ENCODE peak calls at places on chromosomes 7 and 10, in eight cellular contexts. I, U, B, Q, V, O, W and A are unnamed samples.

GRCh38 chr7:155494551-155494950 is 36.6 kb downstream of the EN2 start:
- DNase-seq in I (no peak), U (no peak), B (no peak), Q (no peak), V (no peak), O (no peak), W (no peak), A (no peak)

GRCh38 chr10:48506147-48506917 is 98.5 kb downstream of the ARHGAP22 start:
- DNase-seq in I (no peak), U (no peak), B (no peak), Q (peak; percentile 50), V (peak; percentile 42), O (no peak), W (no peak), A (peak; percentile 86)

GRCh38 chr10:97490592-97490991 is 7.6 kb downstream of the MMS19 start:
- DNase-seq in I (no peak), U (no peak), B (no peak), Q (no peak), V (peak; percentile 17), O (no peak), W (no peak), A (no peak)

GRCh38 chr10:70558295-70558694 is 44.2 kb downstream of the PRF1 start:
- DNase-seq in I (no peak), U (no peak), B (no peak), Q (no peak), V (no peak), O (no peak), W (no peak), A (no peak)

GRCh38 chr7:56033671-56034432 is 17.4 kb downstream of the PSPH start:
- DNase-seq in I (peak; percentile 65), U (peak; percentile 44), B (peak; percentile 42), Q (peak; percentile 67), V (peak; percentile 55), O (peak; percentile 70), W (peak; percentile 68), A (peak; percentile 94)

GRCh38 chr7:18317956-18318355 is 177.6 kb upstream of the HDAC9 start:
- DNase-seq in I (no peak), U (no peak), B (no peak), Q (no peak), V (no peak), O (no peak), W (no peak), A (no peak)

GRCh38 chr7:11706666-11707605 is 125.1 kb downstream of the THSD7A start:
- DNase-seq in I (no peak), U (no peak), B (no peak), Q (no peak), V (no peak), O (no peak), W (no peak), A (no peak)

GRCh38 chr10:77649333-77650331 is 12.0 kb upstream of the KCNMA1 start:
- DNase-seq in I (no peak), U (no peak), B (no peak), Q (no peak), V (no peak), O (no peak), W (no peak), A (peak; percentile 68)

GRCh38 chr10:24239289-24239688 is 30.4 kb downstream of the KIAA1217 start:
- DNase-seq in I (no peak), U (no peak), B (no peak), Q (no peak), V (no peak), O (no peak), W (no peak), A (no peak)

GRCh38 chr10:111208951-111209350 is 132.1 kb downstream of the ADRA2A start:
- DNase-seq in I (no peak), U (no peak), B (no peak), Q (no peak), V (no peak), O (no peak), W (no peak), A (no peak)

GRCh38 chr10:43228783-43229207 is 38.1 kb downstream of the RASGEF1A start:
- DNase-seq in I (no peak), U (no peak), B (no peak), Q (no peak), V (peak; percentile 35), O (no peak), W (peak; percentile 22), A (no peak)

GRCh38 chr7:24778543-24779282 is 21.4 kb upstream of the GSDME start:
- DNase-seq in I (no peak), U (no peak), B (no peak), Q (peak; percentile 75), V (no peak), O (no peak), W (peak; percentile 51), A (no peak)

GRCh38 chr7:24477807-24478655 is 95.2 kb upstream of the PALS2 start:
- DNase-seq in I (no peak), U (no peak), B (no peak), Q (peak; percentile 14), V (no peak), O (no peak), W (no peak), A (no peak)

GRCh38 chr7:18927134-18927533 is 190.3 kb downstream of the TWIST1 start:
- DNase-seq in I (no peak), U (no peak), B (no peak), Q (no peak), V (no peak), O (no peak), W (no peak), A (no peak)

GRCh38 chr7:47327698-47328391 is 254.1 kb downstream of the TNS3 start:
- DNase-seq in I (no peak), U (no peak), B (no peak), Q (peak; percentile 88), V (peak; percentile 82), O (no peak), W (peak; percentile 95), A (no peak)

GRCh38 chr10:70146489-70147488 is at the start of gene TYSND1:
- DNase-seq in I (peak; percentile 90), U (peak; percentile 84), B (peak; percentile 79), Q (peak; percentile 99), V (peak; percentile 98), O (peak; percentile 81), W (peak; percentile 97), A (peak; percentile 99)

GRCh38 chr10:77180104-77180503 is 457.5 kb downstream of the KCNMA1 start:
- DNase-seq in I (no peak), U (no peak), B (no peak), Q (no peak), V (no peak), O (no peak), W (no peak), A (no peak)

GRCh38 chr7:131521651-131522163 is 34.7 kb downstream of the PODXL start:
- DNase-seq in I (no peak), U (no peak), B (no peak), Q (no peak), V (no peak), O (no peak), W (peak; percentile 69), A (no peak)

GRCh38 chr7:21967500-21968099 is 21.9 kb upstream of the CDCA7L start:
- DNase-seq in I (no peak), U (no peak), B (no peak), Q (no peak), V (no peak), O (no peak), W (no peak), A (peak; percentile 67)

GRCh38 chr10:7953447-7953846 is 101.0 kb upstream of the GATA3 start:
- DNase-seq in I (no peak), U (no peak), B (no peak), Q (no peak), V (no peak), O (no peak), W (no peak), A (no peak)

GRCh38 chr7:35993113-35993512 is 159.9 kb upstream of the EEPD1 start:
- DNase-seq in I (no peak), U (no peak), B (no peak), Q (no peak), V (no peak), O (no peak), W (no peak), A (no peak)

GRCh38 chr7:115585015-115585655 is 445.4 kb downstream of the TFEC start:
- DNase-seq in I (no peak), U (no peak), B (no peak), Q (no peak), V (no peak), O (no peak), W (no peak), A (no peak)

GRCh38 chr10:118918689-118919088 is 110.8 kb upstream of the NANOS1 start:
- DNase-seq in I (no peak), U (no peak), B (no peak), Q (no peak), V (no peak), O (no peak), W (no peak), A (no peak)

GRCh38 chr10:130138479-130138866 is 2.3 kb downstream of the GLRX3 start:
- DNase-seq in I (no peak), U (no peak), B (no peak), Q (peak; percentile 59), V (peak; percentile 70), O (no peak), W (no peak), A (no peak)